ENCODE peak calls at places on chromosomes 16 and 17, in six cellular contexts. One of them, this sample, is unnamed.

GRCh38 chr17:75315541-75316243 is 26.5 kb upstream of the SLC25A19 start:
- DNase-seq in H1: no peak
- DNase-seq in IMR-90: peak
- DNase-seq in mesenchymal stem cell: peak
- DNase-seq in neuronal stem cell: no peak
- DNase-seq in trophoblast cell: peak
- DNase-seq in this sample: no peak

GRCh38 chr17:17506181-17506741 is 10.1 kb upstream of the RASD1 start:
- DNase-seq in H1: no peak
- DNase-seq in IMR-90: no peak
- DNase-seq in mesenchymal stem cell: no peak
- DNase-seq in neuronal stem cell: no peak
- DNase-seq in trophoblast cell: no peak
- DNase-seq in this sample: no peak

GRCh38 chr16:75207831-75208230 is 870 bp upstream of the CTRB2 start:
- DNase-seq in H1: no peak
- DNase-seq in IMR-90: no peak
- DNase-seq in mesenchymal stem cell: no peak
- DNase-seq in neuronal stem cell: no peak
- DNase-seq in trophoblast cell: peak
- DNase-seq in this sample: no peak

GRCh38 chr17:14373587-14374259 is 72.8 kb downstream of the HS3ST3B1 start:
- DNase-seq in H1: no peak
- DNase-seq in IMR-90: peak
- DNase-seq in mesenchymal stem cell: peak
- DNase-seq in neuronal stem cell: no peak
- DNase-seq in trophoblast cell: peak
- DNase-seq in this sample: no peak

GRCh38 chr17:57849163-57849873 is 526 bp downstream of the MRPS23 start:
- DNase-seq in H1: no peak
- DNase-seq in IMR-90: no peak
- DNase-seq in mesenchymal stem cell: no peak
- DNase-seq in neuronal stem cell: no peak
- DNase-seq in trophoblast cell: no peak
- DNase-seq in this sample: no peak

GRCh38 chr17:80920406-80920805 is 71.2 kb upstream of the CHMP6 start:
- DNase-seq in H1: no peak
- DNase-seq in IMR-90: peak
- DNase-seq in mesenchymal stem cell: no peak
- DNase-seq in neuronal stem cell: no peak
- DNase-seq in trophoblast cell: no peak
- DNase-seq in this sample: no peak

GRCh38 chr17:7587420-7587786 is 2.5 kb downstream of the SOX15 start:
- DNase-seq in H1: no peak
- DNase-seq in IMR-90: peak
- DNase-seq in mesenchymal stem cell: peak
- DNase-seq in neuronal stem cell: no peak
- DNase-seq in trophoblast cell: no peak
- DNase-seq in this sample: no peak

GRCh38 chr16:87198328-87198731 is 118.9 kb downstream of the C16orf95 start:
- DNase-seq in H1: no peak
- DNase-seq in IMR-90: peak
- DNase-seq in mesenchymal stem cell: no peak
- DNase-seq in neuronal stem cell: no peak
- DNase-seq in trophoblast cell: no peak
- DNase-seq in this sample: peak

GRCh38 chr16:6861136-6861535 is 471.5 kb upstream of the RBFOX1 start:
- DNase-seq in H1: no peak
- DNase-seq in IMR-90: no peak
- DNase-seq in mesenchymal stem cell: no peak
- DNase-seq in neuronal stem cell: no peak
- DNase-seq in trophoblast cell: no peak
- DNase-seq in this sample: peak

GRCh38 chr16:70257391-70257790 is 5.7 kb upstream of the EXOSC6 start:
- DNase-seq in H1: peak
- DNase-seq in IMR-90: no peak
- DNase-seq in mesenchymal stem cell: no peak
- DNase-seq in neuronal stem cell: no peak
- DNase-seq in trophoblast cell: no peak
- DNase-seq in this sample: peak

GRCh38 chr17:28142355-28142754 is 99.9 kb downstream of the NLK start:
- DNase-seq in H1: no peak
- DNase-seq in IMR-90: no peak
- DNase-seq in mesenchymal stem cell: no peak
- DNase-seq in neuronal stem cell: no peak
- DNase-seq in trophoblast cell: no peak
- DNase-seq in this sample: no peak

DNA sequence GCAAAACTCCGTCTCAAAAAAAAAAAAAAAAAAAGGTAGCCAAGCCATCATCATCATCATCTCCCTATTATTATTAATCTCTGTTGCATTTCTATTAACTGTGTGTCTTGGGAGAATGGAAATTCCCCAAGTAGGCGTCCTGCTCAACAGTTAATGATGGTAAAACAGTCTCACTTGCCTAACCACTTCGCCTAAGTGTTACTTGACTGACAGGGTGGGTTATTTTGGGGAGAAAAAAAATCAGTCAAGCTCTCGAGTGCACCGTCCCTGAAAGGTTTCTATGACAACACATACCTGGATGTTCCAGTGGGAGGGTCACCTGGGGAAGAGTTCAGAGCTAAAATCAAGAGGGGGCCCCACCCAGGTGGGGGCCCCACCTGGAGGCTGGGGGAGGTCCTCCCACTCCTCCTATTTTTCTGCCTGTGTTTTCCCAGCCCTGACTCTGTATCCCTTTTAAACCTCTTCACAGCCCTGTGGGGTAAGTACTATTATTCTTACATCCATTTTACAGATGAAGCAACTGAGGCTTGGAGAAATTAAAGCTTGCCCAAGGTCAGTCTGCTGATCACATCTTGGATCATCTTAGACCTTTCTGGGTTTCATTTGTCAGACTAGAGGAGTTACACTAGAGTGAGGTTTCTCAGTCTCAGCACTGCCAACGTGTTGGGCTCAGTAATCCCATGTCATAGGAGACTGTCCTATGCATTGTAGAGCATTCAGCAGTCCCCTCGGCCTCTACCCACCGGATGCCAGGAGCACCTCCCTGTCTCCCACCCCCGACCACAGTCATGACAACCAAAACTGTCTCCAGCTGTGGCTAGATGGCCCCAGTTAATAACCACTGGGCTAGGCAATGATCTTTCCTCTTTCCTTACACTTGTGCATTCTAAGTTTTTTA is 11.0 kb upstream of the ABAT start:
- DNase-seq in H1: no peak
- DNase-seq in IMR-90: no peak
- DNase-seq in mesenchymal stem cell: no peak
- DNase-seq in neuronal stem cell: no peak
- DNase-seq in trophoblast cell: no peak
- DNase-seq in this sample: no peak
- H4K91ac ChIP-seq in H1: peak
- H4K91ac ChIP-seq in IMR-90: no peak
- H4K91ac ChIP-seq in mesenchymal stem cell: peak
- H4K91ac ChIP-seq in neuronal stem cell: no peak
- H4K91ac ChIP-seq in trophoblast cell: no peak
- H4K91ac ChIP-seq in this sample: no peak

GRCh38 chr17:5364156-5364555 is 55.3 kb downstream of the NUP88 start:
- DNase-seq in H1: no peak
- DNase-seq in IMR-90: peak
- DNase-seq in mesenchymal stem cell: peak
- DNase-seq in neuronal stem cell: no peak
- DNase-seq in trophoblast cell: peak
- DNase-seq in this sample: no peak

GRCh38 chr17:5364696-5365095 is 54.8 kb downstream of the NUP88 start:
- DNase-seq in H1: no peak
- DNase-seq in IMR-90: no peak
- DNase-seq in mesenchymal stem cell: no peak
- DNase-seq in neuronal stem cell: no peak
- DNase-seq in trophoblast cell: no peak
- DNase-seq in this sample: no peak

GRCh38 chr17:5365831-5366230 is 53.6 kb downstream of the NUP88 start:
- DNase-seq in H1: no peak
- DNase-seq in IMR-90: no peak
- DNase-seq in mesenchymal stem cell: no peak
- DNase-seq in neuronal stem cell: no peak
- DNase-seq in trophoblast cell: peak
- DNase-seq in this sample: no peak

GRCh38 chr17:5361426-5361825 is 58.0 kb downstream of the NUP88 start:
- DNase-seq in H1: no peak
- DNase-seq in IMR-90: no peak
- DNase-seq in mesenchymal stem cell: no peak
- DNase-seq in neuronal stem cell: no peak
- DNase-seq in trophoblast cell: no peak
- DNase-seq in this sample: peak

DNA sequence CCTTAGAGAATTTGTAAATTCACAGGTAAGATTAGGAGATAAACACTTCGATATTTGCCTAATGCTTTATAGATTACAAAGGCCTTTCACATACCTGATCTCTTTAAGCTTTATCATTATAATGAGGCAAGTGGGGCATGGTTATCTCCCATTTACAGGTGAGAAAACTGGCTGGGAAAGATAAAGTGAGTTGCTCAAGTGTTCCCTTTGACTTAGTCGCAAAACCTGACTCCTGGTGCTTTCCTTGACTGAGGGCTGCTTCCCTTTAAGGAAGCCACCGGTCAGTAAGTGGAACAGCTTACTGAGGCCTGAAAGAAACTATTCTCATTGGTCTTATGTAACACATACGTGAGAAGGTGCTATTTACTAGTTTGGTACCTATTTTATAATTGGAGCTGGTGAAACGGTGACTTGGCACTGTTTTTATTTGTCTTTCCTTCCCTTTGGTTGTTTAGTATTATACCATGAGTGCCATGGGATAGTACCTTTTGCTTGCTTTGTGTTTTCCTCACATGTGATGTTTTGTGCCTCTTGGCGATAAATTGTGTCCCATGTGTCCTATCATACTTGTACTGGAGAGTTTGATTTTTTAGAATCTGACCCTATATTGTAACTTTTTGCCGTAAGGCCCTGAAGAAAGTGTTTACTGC is 57.2 kb downstream of the NUP88 start:
- DNase-seq in H1: no peak
- DNase-seq in IMR-90: no peak
- DNase-seq in mesenchymal stem cell: no peak
- DNase-seq in neuronal stem cell: no peak
- DNase-seq in trophoblast cell: no peak
- DNase-seq in this sample: no peak
- H4K91ac ChIP-seq in H1: no peak
- H4K91ac ChIP-seq in IMR-90: no peak
- H4K91ac ChIP-seq in mesenchymal stem cell: no peak
- H4K91ac ChIP-seq in neuronal stem cell: no peak
- H4K91ac ChIP-seq in trophoblast cell: no peak
- H4K91ac ChIP-seq in this sample: no peak

GRCh38 chr16:68363847-68364600 is 53.2 kb downstream of the PRMT7 start:
- DNase-seq in H1: no peak
- DNase-seq in IMR-90: peak
- DNase-seq in mesenchymal stem cell: no peak
- DNase-seq in neuronal stem cell: no peak
- DNase-seq in trophoblast cell: no peak
- DNase-seq in this sample: no peak

GRCh38 chr16:68364601-68364998 is 53.8 kb downstream of the PRMT7 start:
- DNase-seq in H1: peak
- DNase-seq in IMR-90: peak
- DNase-seq in mesenchymal stem cell: no peak
- DNase-seq in neuronal stem cell: no peak
- DNase-seq in trophoblast cell: peak
- DNase-seq in this sample: peak

GRCh38 chr16:68367034-68367433 is 56.2 kb downstream of the PRMT7 start:
- DNase-seq in H1: peak
- DNase-seq in IMR-90: peak
- DNase-seq in mesenchymal stem cell: peak
- DNase-seq in neuronal stem cell: peak
- DNase-seq in trophoblast cell: no peak
- DNase-seq in this sample: peak

GRCh38 chr16:68366062-68366461 is 55.2 kb downstream of the PRMT7 start:
- DNase-seq in H1: no peak
- DNase-seq in IMR-90: no peak
- DNase-seq in mesenchymal stem cell: no peak
- DNase-seq in neuronal stem cell: no peak
- DNase-seq in trophoblast cell: no peak
- DNase-seq in this sample: no peak

DNA sequence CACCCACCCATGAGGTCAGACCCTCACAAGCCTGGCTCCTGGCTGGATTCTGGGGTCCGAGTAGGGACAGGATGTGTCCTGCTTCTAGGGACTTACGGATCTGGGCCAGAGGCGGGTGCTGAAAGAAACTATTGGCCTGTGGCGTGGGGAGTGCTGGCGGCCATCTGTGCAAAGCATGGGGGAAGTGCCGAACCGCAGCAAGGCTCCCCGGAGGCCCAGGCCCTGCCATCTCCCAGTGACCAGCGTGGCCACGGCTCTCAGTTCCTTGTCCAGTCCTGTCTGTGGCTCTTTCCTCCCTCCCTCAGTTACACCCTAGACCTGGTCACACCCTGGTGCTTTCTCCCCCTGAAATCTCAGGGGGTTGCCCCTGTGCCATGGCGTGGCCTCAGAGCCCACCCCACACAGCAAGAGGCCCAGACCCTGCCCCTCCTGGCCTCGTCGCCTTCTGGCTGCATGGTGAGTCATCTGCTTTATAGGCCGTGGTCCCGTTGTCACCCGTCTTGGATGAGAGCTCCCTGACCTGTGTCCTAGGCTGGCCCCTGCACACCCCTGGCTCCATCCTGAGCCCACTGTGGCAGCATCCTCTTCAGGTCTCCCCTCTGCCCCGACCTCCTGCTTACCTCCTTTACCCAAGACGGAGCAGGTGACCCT is 54.5 kb downstream of the PRMT7 start:
- DNase-seq in H1: no peak
- DNase-seq in IMR-90: no peak
- DNase-seq in mesenchymal stem cell: no peak
- DNase-seq in neuronal stem cell: no peak
- DNase-seq in trophoblast cell: no peak
- DNase-seq in this sample: no peak
- H4K91ac ChIP-seq in H1: no peak
- H4K91ac ChIP-seq in IMR-90: no peak
- H4K91ac ChIP-seq in mesenchymal stem cell: no peak
- H4K91ac ChIP-seq in neuronal stem cell: no peak
- H4K91ac ChIP-seq in trophoblast cell: no peak
- H4K91ac ChIP-seq in this sample: no peak

GRCh38 chr17:18944646-18945045 is 7.3 kb upstream of the SLC5A10 start:
- DNase-seq in H1: no peak
- DNase-seq in IMR-90: no peak
- DNase-seq in mesenchymal stem cell: no peak
- DNase-seq in neuronal stem cell: no peak
- DNase-seq in trophoblast cell: no peak
- DNase-seq in this sample: no peak

GRCh38 chr17:18933102-18934058 is 18.6 kb upstream of the SLC5A10 start:
- DNase-seq in H1: no peak
- DNase-seq in IMR-90: no peak
- DNase-seq in mesenchymal stem cell: no peak
- DNase-seq in neuronal stem cell: no peak
- DNase-seq in trophoblast cell: no peak
- DNase-seq in this sample: no peak

GRCh38 chr17:18937981-18938691 is 13.8 kb upstream of the SLC5A10 start:
- DNase-seq in H1: no peak
- DNase-seq in IMR-90: peak
- DNase-seq in mesenchymal stem cell: no peak
- DNase-seq in neuronal stem cell: no peak
- DNase-seq in trophoblast cell: no peak
- DNase-seq in this sample: no peak

DNA sequence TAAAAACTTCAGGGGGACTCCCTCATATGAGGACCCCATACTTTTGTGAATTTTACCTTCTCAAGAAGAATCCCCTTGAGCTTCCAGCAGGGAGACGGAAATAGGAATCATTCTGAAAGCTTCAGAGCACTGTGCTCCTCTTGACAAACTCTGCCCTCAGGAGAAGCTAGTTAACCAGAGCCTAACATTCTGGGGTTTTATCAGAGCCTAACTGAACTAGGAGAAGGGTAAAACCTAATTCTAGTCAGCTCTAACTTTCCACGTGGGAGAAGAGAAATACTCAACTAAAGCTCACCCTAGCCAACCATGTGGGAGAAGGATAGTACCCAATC is 13.3 kb upstream of the SLC5A10 start:
- DNase-seq in H1: no peak
- DNase-seq in IMR-90: no peak
- DNase-seq in mesenchymal stem cell: no peak
- DNase-seq in neuronal stem cell: no peak
- DNase-seq in trophoblast cell: no peak
- DNase-seq in this sample: no peak
- H4K91ac ChIP-seq in H1: no peak
- H4K91ac ChIP-seq in IMR-90: no peak
- H4K91ac ChIP-seq in mesenchymal stem cell: no peak
- H4K91ac ChIP-seq in neuronal stem cell: no peak
- H4K91ac ChIP-seq in trophoblast cell: no peak
- H4K91ac ChIP-seq in this sample: no peak